ENCODE peak calls at places on chromosomes 16 and 17, in six cellular contexts. E is H9; G is stimulated activated CD4-positive, alpha-beta T cell treated with anti-CD3 and anti-CD28 coated beads, Interleukin-12 subunit alpha, Interleukin-12 subunit beta, amount 100 ng/mL, for 4 hours; X is central memory CD4-positive, alpha-beta T cell; W is IMR-90; D is HFF-Myc. L is an unnamed sample.

GRCh38 chr16:50372611-50373344 is 4.0 kb upstream of the BRD7 start:
- DNase-seq in D (no peak), X (no peak), W (peak), G (no peak), E (no peak), L (no peak)

GRCh38 chr17:4673986-4674770 is 29.8 kb downstream of the PELP1 start:
- DNase-seq in G (no peak), X (no peak), W (no peak), E (no peak), D (no peak), L (no peak)

GRCh38 chr17:10755592-10756127 is 25.8 kb upstream of the TMEM220 start:
- DNase-seq in G (no peak), W (no peak), E (no peak), D (no peak), X (no peak), L (no peak)

GRCh38 chr16:3004319-3004718 is 8.4 kb upstream of the CLDN9 start:
- DNase-seq in D (no peak), G (no peak), E (no peak), W (no peak), X (no peak), L (no peak)

GRCh38 chr17:46157443-46158107 is 35.7 kb downstream of the KANSL1 start:
- DNase-seq in X (no peak), G (no peak), W (peak), D (no peak), E (no peak), L (no peak)

GRCh38 chr16:76946879-76947278 is 244.1 kb upstream of the MON1B start:
- DNase-seq in W (peak), G (no peak), D (peak), X (no peak), E (no peak), L (no peak)

GRCh38 chr16:50741225-50741807 is 570 bp upstream of the CYLD start:
- DNase-seq in G (no peak), W (no peak), D (no peak), E (no peak), X (peak), L (no peak)

GRCh38 chr17:6043405-6043804 is 26.8 kb upstream of the WSCD1 start:
- DNase-seq in X (no peak), D (no peak), E (no peak), G (no peak), W (no peak), L (no peak)

GRCh38 chr16:57147381-57148191 is 38.3 kb downstream of the PSME3IP1 start:
- DNase-seq in G (no peak), E (peak), W (peak), D (peak), X (no peak), L (no peak)

GRCh38 chr17:70295329-70295728 is 126.0 kb downstream of the KCNJ2 start:
- DNase-seq in X (no peak), D (no peak), G (no peak), E (no peak), W (no peak), L (no peak)

GRCh38 chr17:16872836-16873653 is 98.9 kb downstream of the TNFRSF13B start:
- DNase-seq in W (no peak), G (peak), X (no peak), D (no peak), E (peak), L (no peak)

GRCh38 chr17:18968945-18969887 is 17.3 kb downstream of the SLC5A10 start:
- DNase-seq in X (no peak), E (no peak), W (no peak), D (no peak), G (no peak), L (no peak)

GRCh38 chr17:44170499-44171201 is at the start of gene ASB16:
- DNase-seq in W (peak), X (no peak), D (no peak), G (no peak), E (peak), L (no peak)

GRCh38 chr17:75933836-75934235 is 7.0 kb downstream of the FBF1 start:
- DNase-seq in X (no peak), D (no peak), E (no peak), W (peak), G (no peak), L (no peak)

GRCh38 chr17:43871947-43872690 is 25.1 kb downstream of the CD300LG start:
- DNase-seq in G (no peak), X (no peak), D (no peak), E (no peak), W (no peak), L (no peak)

GRCh38 chr16:9607512-9608230 is 516.2 kb downstream of the HAPSTR1 start:
- DNase-seq in X (no peak), G (no peak), W (no peak), D (no peak), E (no peak), L (no peak)

GRCh38 chr17:77142689-77143088 is 1.9 kb downstream of the SEC14L1 start:
- DNase-seq in X (no peak), W (no peak), D (no peak), G (no peak), E (no peak), L (no peak)

GRCh38 chr16:77359065-77359502 is 75.8 kb downstream of the ADAMTS18 start:
- DNase-seq in G (no peak), D (no peak), W (peak), X (no peak), E (no peak), L (no peak)

GRCh38 chr17:21077286-21077685 is 34.5 kb upstream of the USP22 start:
- DNase-seq in G (no peak), W (no peak), X (no peak), D (no peak), E (no peak), L (no peak)

GRCh38 chr17:16325964-16326363 is 27.3 kb downstream of the CENPV start:
- DNase-seq in D (no peak), X (no peak), W (no peak), G (no peak), E (no peak), L (no peak)

GRCh38 chr17:35898283-35899070 is 18.3 kb upstream of the CCL5 start:
- DNase-seq in E (no peak), X (no peak), W (no peak), D (no peak), G (no peak), L (no peak)

GRCh38 chr17:19787733-19788357 is 39.7 kb upstream of the ALDH3A1 start:
- DNase-seq in D (no peak), G (no peak), X (no peak), W (peak), E (no peak), L (no peak)

GRCh38 chr16:66618588-66618987 is 14.1 kb downstream of the CMTM3 start:
- DNase-seq in E (no peak), G (no peak), W (peak), D (peak), X (no peak), L (no peak)

GRCh38 chr17:70687421-70687820 is 518.1 kb downstream of the KCNJ2 start:
- DNase-seq in D (no peak), E (no peak), G (no peak), X (no peak), W (no peak), L (no peak)

GRCh38 chr16:15521758-15522509 is 87.5 kb downstream of the BMERB1 start:
- DNase-seq in X (no peak), D (no peak), W (no peak), G (no peak), E (no peak), L (no peak)

GRCh38 chr17:37818689-37819088 is 73.8 kb upstream of the HNF1B start:
- DNase-seq in X (no peak), D (peak), E (no peak), G (no peak), W (peak), L (no peak)

GRCh38 chr17:38671939-38672720 is 2.6 kb downstream of the EPOP start:
- DNase-seq in E (peak), G (no peak), X (no peak), D (no peak), W (no peak), L (no peak)

GRCh38 chr17:62765351-62765750 is 42.8 kb downstream of the MARCHF10 start:
- DNase-seq in D (no peak), W (no peak), E (peak), G (no peak), X (no peak), L (no peak)

GRCh38 chr17:3723556-3724372 is at the start of gene HASPIN:
- DNase-seq in G (peak), D (peak), E (peak), X (peak), W (peak), L (peak)

GRCh38 chr17:47225436-47225858 is 16.3 kb downstream of the MYL4 start:
- DNase-seq in W (peak), G (no peak), D (peak), E (no peak), X (no peak), L (no peak)

GRCh38 chr16:28930652-28931051 is 1.1 kb upstream of the CD19 start:
- DNase-seq in W (no peak), X (no peak), E (no peak), D (no peak), G (no peak), L (no peak)

GRCh38 chr17:1650731-1651558 is 1.3 kb upstream of the RILP start:
- DNase-seq in X (no peak), G (no peak), D (no peak), E (peak), W (no peak), L (no peak)

GRCh38 chr16:3612510-3613466 is 1.4 kb upstream of the SLX4 start:
- DNase-seq in G (no peak), W (no peak), E (peak), X (no peak), D (no peak), L (no peak)

GRCh38 chr17:63476494-63476856 is 386 bp upstream of the ACE start:
- DNase-seq in G (no peak), X (peak), W (no peak), D (no peak), E (peak), L (no peak)

GRCh38 chr17:77285594-77286390 is 145.0 kb downstream of the SEC14L1 start:
- DNase-seq in G (no peak), W (peak), D (no peak), E (no peak), X (no peak), L (peak)

GRCh38 chr17:49223517-49224197 is 6.9 kb downstream of the PHOSPHO1 start:
- DNase-seq in G (peak), E (peak), X (peak), D (no peak), W (peak), L (no peak)

GRCh38 chr17:10126554-10127493 is 71.6 kb downstream of the GAS7 start:
- DNase-seq in W (peak), D (no peak), X (no peak), E (no peak), G (no peak), L (no peak)

GRCh38 chr16:87166934-87167333 is 150.3 kb downstream of the C16orf95 start:
- DNase-seq in E (no peak), X (no peak), D (no peak), W (no peak), G (no peak), L (no peak)

GRCh38 chr17:77376795-77377751 is 236.3 kb downstream of the SEC14L1 start:
- DNase-seq in W (peak), G (no peak), X (no peak), D (no peak), E (no peak), L (no peak)